ENCODE peak calls at places on chromosomes 12 and 14, in ten cellular contexts. X is MG63; F is adrenal gland; N is left ventricle myocardium inferior; J is ovary; Y is IMR-90; R is naive thymus-derived CD4-positive, alpha-beta T cell; S is mesenchymal stem cell; U is stomach; E is psoas muscle. B is an unnamed sample. For H3K9me3, the result is how much of the 10 kb centered on the place peaks cover.

GRCh38 chr14:39617537-39617936 is 185.3 kb upstream of the FBXO33 start:
- DNase-seq in X (no peak), F (no peak), N (no peak), J (no peak), Y (no peak), R (no peak), S (no peak), U (no peak), E (no peak), B (no peak)

GRCh38 chr12:113231275-113232231 is 10.3 kb downstream of the TPCN1 start:
- DNase-seq in X (no peak), F (no peak), N (no peak), J (no peak), Y (peak), R (no peak), S (peak), U (peak), E (no peak), B (no peak)

GRCh38 chr12:75585309-75585708 is 73.9 kb upstream of the KRR1 start:
- DNase-seq in X (peak), F (no peak), N (no peak), J (no peak), Y (peak), R (no peak), S (peak), U (no peak), E (no peak), B (no peak)

GRCh38 chr12:107145397-107145796 is 52.0 kb upstream of the CRY1 start:
- DNase-seq in X (no peak), F (no peak), N (no peak), J (no peak), Y (peak), R (no peak), S (no peak), U (no peak), E (no peak), B (no peak)

GRCh38 chr14:95222870-95223398 is 65.6 kb upstream of the DICER1 start:
- DNase-seq in X (no peak), F (no peak), N (no peak), J (no peak), Y (peak), R (no peak), S (peak), U (no peak), E (no peak), B (no peak)

GRCh38 chr12:106645074-106645421 is 62.2 kb downstream of the RFX4 start:
- DNase-seq in X (peak), F (no peak), N (peak), J (no peak), Y (no peak), R (no peak), S (no peak), U (peak), E (peak), B (no peak)

GRCh38 chr12:109130755-109131521 is 14.6 kb downstream of the ACACB start:
- DNase-seq in X (no peak), F (peak), N (peak), J (no peak), Y (no peak), R (no peak), S (no peak), U (peak), E (peak), B (no peak)

GRCh38 chr14:32947081-32947480 is 8.4 kb downstream of the NPAS3 start:
- DNase-seq in X (no peak), F (no peak), N (no peak), J (no peak), Y (no peak), R (no peak), S (no peak), U (no peak), E (no peak), B (no peak)

GRCh38 chr12:14193623-14194022 is 171.9 kb upstream of the ATF7IP start:
- DNase-seq in X (no peak), F (no peak), N (no peak), J (no peak), Y (no peak), R (no peak), S (no peak), U (no peak), E (no peak), B (no peak)

GRCh38 chr12:13128291-13129000 is 25.0 kb upstream of the GSG1 start:
- DNase-seq in X (no peak), F (no peak), N (no peak), J (no peak), Y (no peak), R (no peak), S (no peak), U (no peak), E (no peak), B (no peak)

GRCh38 chr12:13130981-13131380 is 27.5 kb upstream of the GSG1 start:
- DNase-seq in X (no peak), F (no peak), N (no peak), J (no peak), Y (no peak), R (no peak), S (no peak), U (no peak), E (no peak), B (no peak)

GRCh38 chr12:13135336-13136178 is 32.1 kb upstream of the GSG1 start:
- DNase-seq in X (peak), F (peak), N (no peak), J (peak), Y (peak), R (no peak), S (peak), U (peak), E (peak), B (no peak)

GRCh38 chr12:13133886-13134285 is 30.4 kb upstream of the GSG1 start:
- DNase-seq in X (no peak), F (no peak), N (no peak), J (no peak), Y (no peak), R (no peak), S (no peak), U (no peak), E (no peak), B (no peak)
- H3K9me3 ChIP-seq in X (under half), F (under half), N (under half), J (under half), Y (under half), R (under half), S (under half), U (under half), E (under half), B (under half)

GRCh38 chr12:52035926-52036325 is 15.3 kb upstream of the NR4A1 start:
- DNase-seq in X (no peak), F (no peak), N (no peak), J (peak), Y (no peak), R (no peak), S (no peak), U (no peak), E (no peak), B (no peak)

GRCh38 chr12:52033506-52034258 is 17.6 kb upstream of the NR4A1 start:
- DNase-seq in X (no peak), F (no peak), N (no peak), J (peak), Y (no peak), R (no peak), S (no peak), U (no peak), E (no peak), B (no peak)

GRCh38 chr12:52037248-52037861 is 13.9 kb upstream of the NR4A1 start:
- DNase-seq in X (peak), F (peak), N (peak), J (peak), Y (peak), R (no peak), S (peak), U (peak), E (peak), B (no peak)

GRCh38 chr12:52038447-52038846 is 12.8 kb upstream of the NR4A1 start:
- DNase-seq in X (no peak), F (no peak), N (no peak), J (peak), Y (peak), R (no peak), S (no peak), U (no peak), E (no peak), B (no peak)

DNA sequence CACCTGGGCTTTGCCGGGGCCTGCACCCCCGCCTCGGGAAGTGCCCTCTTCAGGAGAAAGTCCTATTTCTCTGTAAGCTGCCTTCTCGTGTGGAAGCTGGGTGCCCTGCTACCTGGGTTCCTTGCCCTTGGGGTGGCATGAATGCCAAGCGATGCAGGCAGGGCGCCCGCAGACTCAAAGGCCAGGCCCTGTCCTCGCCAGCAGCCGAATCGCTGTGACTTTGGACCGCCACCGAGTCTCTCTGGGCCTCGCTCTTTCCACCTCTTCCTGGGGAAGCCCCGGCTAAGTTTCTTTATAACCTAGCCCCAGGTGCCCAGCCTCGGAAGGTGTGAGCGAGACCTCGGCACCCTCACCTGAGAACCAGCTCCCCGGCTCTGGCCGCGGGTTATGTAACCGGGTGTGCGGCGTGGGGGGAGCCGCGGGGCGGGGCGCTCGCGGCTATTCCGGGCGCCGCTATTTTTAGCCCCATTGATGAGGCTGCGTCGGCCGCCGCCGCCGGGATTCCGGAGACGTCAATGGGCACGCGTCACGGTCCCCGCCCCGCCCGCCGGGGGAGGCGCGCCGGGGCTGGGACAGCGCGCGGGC is 14.6 kb upstream of the NR4A1 start:
- DNase-seq in X (peak), F (peak), N (peak), J (peak), Y (peak), R (peak), S (peak), U (peak), E (peak), B (peak)
- H3K4me3 ChIP-seq in X (peak), F (no peak), N (peak), J (peak), Y (peak), R (peak), S (peak), U (peak), E (peak), B (peak)

GRCh38 chr12:132945806-132946506 is 10.2 kb downstream of the ZNF605 start:
- DNase-seq in X (no peak), F (no peak), N (no peak), J (no peak), Y (no peak), R (no peak), S (no peak), U (no peak), E (no peak), B (no peak)

GRCh38 chr12:132941336-132941954 is 14.7 kb downstream of the ZNF605 start:
- DNase-seq in X (no peak), F (no peak), N (no peak), J (no peak), Y (no peak), R (no peak), S (no peak), U (no peak), E (no peak), B (no peak)

GRCh38 chr12:132940071-132940719 is 15.9 kb downstream of the ZNF605 start:
- DNase-seq in X (no peak), F (no peak), N (no peak), J (no peak), Y (no peak), R (no peak), S (no peak), U (no peak), E (no peak), B (no peak)

GRCh38 chr12:132946507-132946820 is 9.6 kb downstream of the ZNF605 start:
- DNase-seq in X (no peak), F (no peak), N (no peak), J (no peak), Y (no peak), R (no peak), S (no peak), U (no peak), E (no peak), B (no peak)

GRCh38 chr12:132942611-132943010 is 13.5 kb downstream of the ZNF605 start:
- DNase-seq in X (no peak), F (no peak), N (no peak), J (no peak), Y (no peak), R (no peak), S (no peak), U (no peak), E (no peak), B (no peak)
- H3K9me3 ChIP-seq in X (under half), F (under half), N (half or more), J (half or more), Y (half or more), R (half or more), S (half or more), U (half or more), E (half or more), B (under half)

GRCh38 chr12:53941750-53942149 is 3.1 kb downstream of the HOXC13 start:
- DNase-seq in X (no peak), F (no peak), N (no peak), J (no peak), Y (no peak), R (no peak), S (no peak), U (no peak), E (no peak), B (no peak)

GRCh38 chr12:53948650-53949593 is 5.8 kb upstream of the HOXC12 start:
- DNase-seq in X (no peak), F (no peak), N (no peak), J (no peak), Y (no peak), R (no peak), S (no peak), U (no peak), E (no peak), B (no peak)

GRCh38 chr12:53944209-53944608 is 5.6 kb downstream of the HOXC13 start:
- DNase-seq in X (no peak), F (no peak), N (no peak), J (no peak), Y (no peak), R (no peak), S (no peak), U (no peak), E (no peak), B (no peak)

GRCh38 chr12:53942467-53942997 is 3.9 kb downstream of the HOXC13 start:
- DNase-seq in X (no peak), F (no peak), N (no peak), J (no peak), Y (no peak), R (no peak), S (no peak), U (no peak), E (no peak), B (no peak)

GRCh38 chr12:53944907-53945847 is 6.5 kb downstream of the HOXC13 start:
- DNase-seq in X (no peak), F (no peak), N (no peak), J (no peak), Y (no peak), R (no peak), S (no peak), U (no peak), E (no peak), B (no peak)
- H3K4me3 ChIP-seq in X (no peak), F (no peak), N (no peak), J (no peak), Y (no peak), R (no peak), S (no peak), U (no peak), E (no peak), B (no peak)

DNA sequence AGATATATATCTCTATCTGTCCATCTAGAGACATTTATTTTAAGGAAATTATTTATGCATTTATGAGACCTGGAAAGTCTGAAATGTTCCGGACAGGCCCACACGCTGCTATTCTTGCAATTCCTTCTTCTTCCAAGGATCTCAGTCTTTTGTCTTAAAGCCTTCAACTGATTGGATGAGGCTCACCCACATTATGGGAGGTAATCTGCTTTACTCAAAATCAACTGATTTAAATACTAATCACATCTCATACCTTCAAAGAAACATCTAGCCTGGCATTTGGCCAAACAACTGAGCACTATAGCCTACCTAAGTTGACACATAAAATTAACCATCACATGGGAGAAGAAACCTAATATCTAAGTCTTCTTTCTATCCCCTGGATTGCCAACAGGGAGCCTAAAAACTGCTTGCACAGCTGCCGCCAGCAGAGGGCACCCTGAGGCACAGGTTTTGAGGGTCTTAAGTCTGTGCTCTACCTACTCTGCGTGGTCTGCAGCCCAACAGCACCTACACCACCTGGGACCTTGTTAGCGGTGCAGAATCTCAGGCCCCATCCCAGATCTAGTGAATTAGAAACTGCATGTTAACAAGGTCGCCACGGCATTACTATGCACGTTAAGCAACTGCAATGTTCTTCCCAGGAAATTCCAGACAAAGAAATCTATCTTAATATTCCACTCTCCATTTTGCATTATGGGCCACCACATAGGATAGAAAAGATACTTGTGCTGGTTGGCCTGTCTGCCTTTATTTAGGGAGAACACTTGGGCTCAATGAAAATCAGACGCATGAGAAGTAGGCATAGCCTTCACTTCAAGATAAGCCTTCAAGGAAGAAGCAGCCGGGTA is 249.7 kb downstream of the FOXG1 start:
- DNase-seq in X (peak), F (peak), N (no peak), J (peak), Y (peak), R (no peak), S (peak), U (no peak), E (peak), B (no peak)
- H3K9me3 ChIP-seq in X (under half), F (under half), N (under half), J (under half), Y (under half), R (under half), S (under half), U (under half), E (under half), B (under half)

GRCh38 chr14:22423958-22424357 is 165.1 kb downstream of the DAD1 start:
- DNase-seq in X (no peak), F (no peak), N (no peak), J (no peak), Y (no peak), R (no peak), S (no peak), U (no peak), E (no peak), B (no peak)

GRCh38 chr14:22429546-22429945 is 159.5 kb downstream of the DAD1 start:
- DNase-seq in X (no peak), F (no peak), N (no peak), J (no peak), Y (no peak), R (no peak), S (no peak), U (no peak), E (no peak), B (no peak)

GRCh38 chr14:22426711-22427110 is 162.3 kb downstream of the DAD1 start:
- DNase-seq in X (no peak), F (no peak), N (no peak), J (no peak), Y (no peak), R (no peak), S (no peak), U (no peak), E (no peak), B (no peak)

GRCh38 chr14:22428681-22429315 is 160.2 kb downstream of the DAD1 start:
- DNase-seq in X (no peak), F (peak), N (no peak), J (no peak), Y (peak), R (no peak), S (peak), U (no peak), E (no peak), B (no peak)

DNA sequence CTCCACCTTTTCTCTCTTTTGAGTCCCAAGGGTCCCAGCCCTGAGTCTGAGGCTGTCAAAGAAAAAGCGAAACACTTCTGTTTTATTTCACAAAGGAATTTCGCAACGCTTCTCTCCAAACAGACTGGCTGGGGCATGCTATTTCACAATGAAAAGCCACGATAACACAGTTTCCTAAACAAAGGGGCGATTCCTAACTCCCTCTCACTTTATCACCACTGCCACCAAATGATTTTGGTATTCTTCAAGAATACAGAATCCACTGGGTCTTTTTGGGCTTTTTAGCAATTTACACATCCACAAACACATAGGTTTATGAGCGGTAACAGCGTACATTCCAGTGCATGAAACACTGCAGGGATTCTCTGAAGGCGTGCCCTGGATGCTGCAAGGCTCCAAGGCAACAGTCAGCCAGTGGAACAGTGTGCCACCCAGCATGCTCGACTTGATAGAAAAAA is 161.2 kb downstream of the DAD1 start:
- DNase-seq in X (no peak), F (peak), N (peak), J (no peak), Y (peak), R (no peak), S (peak), U (no peak), E (no peak), B (no peak)
- H3K4me3 ChIP-seq in X (no peak), F (no peak), N (no peak), J (no peak), Y (no peak), R (no peak), S (peak), U (no peak), E (no peak), B (no peak)

GRCh38 chr12:133081408-133081806 is 684 bp downstream of the ZNF140 start:
- DNase-seq in X (no peak), F (peak), N (no peak), J (peak), Y (no peak), R (no peak), S (no peak), U (no peak), E (no peak), B (no peak)
- H3K9me3 ChIP-seq in X (under half), F (half or more), N (half or more), J (under half), Y (under half), R (half or more), S (half or more), U (half or more), E (half or more), B (half or more)

GRCh38 chr14:24965578-24965933 is 84.4 kb downstream of the STXBP6 start:
- DNase-seq in X (no peak), F (no peak), N (no peak), J (no peak), Y (no peak), R (no peak), S (no peak), U (no peak), E (no peak), B (no peak)

GRCh38 chr14:24964048-24964447 is 85.9 kb downstream of the STXBP6 start:
- DNase-seq in X (no peak), F (no peak), N (no peak), J (no peak), Y (no peak), R (no peak), S (no peak), U (no peak), E (no peak), B (no peak)

GRCh38 chr14:24971255-24971654 is 78.7 kb downstream of the STXBP6 start:
- DNase-seq in X (no peak), F (no peak), N (no peak), J (no peak), Y (no peak), R (no peak), S (no peak), U (no peak), E (no peak), B (no peak)

GRCh38 chr14:24960816-24961215 is 89.1 kb downstream of the STXBP6 start:
- DNase-seq in X (no peak), F (no peak), N (no peak), J (no peak), Y (peak), R (no peak), S (peak), U (no peak), E (no peak), B (no peak)

GRCh38 chr14:24965934-24966593 is 83.9 kb downstream of the STXBP6 start:
- DNase-seq in X (peak), F (peak), N (peak), J (no peak), Y (peak), R (no peak), S (peak), U (peak), E (peak), B (no peak)
- H3K4me3 ChIP-seq in X (no peak), F (no peak), N (peak), J (no peak), Y (peak), R (no peak), S (peak), U (no peak), E (no peak), B (no peak)

GRCh38 chr12:79558924-79559469 is 131.8 kb downstream of the PAWR start:
- DNase-seq in X (no peak), F (no peak), N (no peak), J (no peak), Y (no peak), R (no peak), S (no peak), U (no peak), E (no peak), B (no peak)

GRCh38 chr12:79559591-79559990 is 131.2 kb downstream of the PAWR start:
- DNase-seq in X (no peak), F (no peak), N (no peak), J (no peak), Y (peak), R (no peak), S (no peak), U (no peak), E (no peak), B (no peak)

GRCh38 chr12:79557690-79558315 is 133.0 kb downstream of the PAWR start:
- DNase-seq in X (no peak), F (no peak), N (no peak), J (no peak), Y (no peak), R (no peak), S (no peak), U (no peak), E (no peak), B (no peak)

GRCh38 chr12:79561401-79562132 is 129.2 kb downstream of the PAWR start:
- DNase-seq in X (no peak), F (no peak), N (no peak), J (no peak), Y (no peak), R (no peak), S (no peak), U (no peak), E (no peak), B (no peak)

GRCh38 chr12:79560165-79560889 is 130.4 kb downstream of the PAWR start:
- DNase-seq in X (no peak), F (no peak), N (no peak), J (no peak), Y (no peak), R (no peak), S (no peak), U (no peak), E (no peak), B (no peak)
- H3K9me3 ChIP-seq in X (under half), F (under half), N (under half), J (under half), Y (under half), R (under half), S (under half), U (under half), E (under half), B (under half)

B was measured in CD8-positive, alpha-beta memory T cell.